ENCODE peak calls at places on chromosomes 16 and 17, in six cellular contexts. X is heart right ventricle, C is body of pancreas, G is esophagus squamous epithelium, Q is right atrium auricular region, D is testis. P is an unnamed sample.

GRCh38 chr16:85374571-85374872 is 238.6 kb upstream of the GSE1 start:
- DNase-seq in C (no peak), G (no peak), Q (no peak), D (no peak), X (no peak), P (no peak)

GRCh38 chr16:29028457-29029167 is 43.8 kb downstream of the LAT start:
- DNase-seq in C (no peak), Q (no peak), X (no peak), G (no peak), D (no peak), P (no peak)

GRCh38 chr17:81429353-81429774 is 34.1 kb downstream of the BAHCC1 start:
- DNase-seq in D (peak; percentile 83), X (peak; percentile 87), C (peak; percentile 94), G (no peak), Q (peak; percentile 83), P (peak; percentile 82)

GRCh38 chr17:61805399-61805798 is 57.9 kb downstream of the BRIP1 start:
- DNase-seq in G (no peak), D (no peak), C (no peak), X (no peak), Q (no peak), P (no peak)

GRCh38 chr17:67386965-67387551 is 10.0 kb downstream of the PITPNC1 start:
- DNase-seq in X (peak; percentile 62), Q (no peak), C (peak; percentile 53), D (peak; percentile 69), G (no peak), P (no peak)

GRCh38 chr16:49567940-49568339 is 194.3 kb downstream of the C16orf78 start:
- DNase-seq in C (no peak), X (no peak), G (no peak), D (peak; percentile 55), Q (no peak), P (no peak)

GRCh38 chr16:84751947-84752346 is 52.1 kb downstream of the USP10 start:
- DNase-seq in Q (peak; percentile 42), G (no peak), C (no peak), D (no peak), X (no peak), P (no peak)

GRCh38 chr17:44971776-44972483 is 3.8 kb upstream of the C1QL1 start:
- DNase-seq in Q (no peak), D (no peak), C (no peak), X (no peak), G (no peak), P (no peak)

GRCh38 chr16:54210437-54211081 is 76.0 kb downstream of the IRX3 start:
- DNase-seq in Q (no peak), X (no peak), D (no peak), G (no peak), C (no peak), P (no peak)

GRCh38 chr17:71412803-71413202 is 708.0 kb upstream of the SOX9 start:
- DNase-seq in D (no peak), G (no peak), X (no peak), Q (no peak), C (no peak), P (no peak)

GRCh38 chr16:58515871-58516767 is 802 bp downstream of the SETD6 start:
- DNase-seq in D (no peak), Q (no peak), C (peak; percentile 85), X (no peak), G (no peak), P (no peak)

GRCh38 chr17:882827-883585 is 96.6 kb downstream of the NXN start:
- DNase-seq in X (peak; percentile 69), G (no peak), D (peak; percentile 60), Q (no peak), C (peak; percentile 89), P (peak; percentile 56)

GRCh38 chr17:7043544-7044268 is at the start of gene SLC16A11:
- DNase-seq in Q (no peak), X (peak; percentile 59), G (no peak), D (peak; percentile 54), C (peak; percentile 50), P (no peak)

GRCh38 chr16:31333686-31334649 is 21.0 kb upstream of the ITGAX start:
- DNase-seq in C (peak; percentile 39), X (no peak), D (peak; percentile 41), Q (no peak), G (no peak), P (no peak)

GRCh38 chr17:79047291-79047920 is 23.4 kb downstream of the C1QTNF1 start:
- DNase-seq in X (no peak), C (no peak), Q (no peak), D (no peak), G (no peak), P (no peak)

GRCh38 chr17:6187836-6188235 is 117.7 kb downstream of the WSCD1 start:
- DNase-seq in G (no peak), Q (no peak), D (no peak), X (no peak), C (no peak), P (no peak)

GRCh38 chr17:37820313-37821024 is 75.6 kb upstream of the HNF1B start:
- DNase-seq in D (no peak), G (no peak), Q (no peak), X (no peak), C (no peak), P (no peak)

GRCh38 chr17:38921756-38922411 is 3.5 kb upstream of the LASP1NB start:
- DNase-seq in C (no peak), Q (peak; percentile 57), G (no peak), D (peak; percentile 13), X (no peak), P (no peak)

GRCh38 chr16:55031481-55031880 is 100.8 kb downstream of the IRX5 start:
- DNase-seq in D (no peak), C (no peak), Q (no peak), X (no peak), G (no peak), P (no peak)

GRCh38 chr17:74417178-74418045 is 14.5 kb upstream of the GPRC5C start:
- DNase-seq in D (no peak), Q (no peak), C (peak; percentile 34), X (no peak), G (no peak), P (no peak)

GRCh38 chr17:17971431-17972125 is 622 bp downstream of the TOM1L2 start:
- DNase-seq in C (peak; percentile 58), G (no peak), X (peak; percentile 60), D (peak; percentile 60), Q (peak; percentile 63), P (no peak)

GRCh38 chr16:518858-519257 is 8.7 kb upstream of the CAPN15 start:
- DNase-seq in Q (no peak), C (no peak), G (no peak), D (no peak), X (no peak), P (no peak)

GRCh38 chr16:85369741-85370528 is 243.2 kb upstream of the GSE1 start:
- DNase-seq in Q (no peak), X (peak; percentile 56), D (peak; percentile 79), C (peak; percentile 74), G (no peak), P (peak; percentile 70)

GRCh38 chr16:81446318-81447275 is 2.0 kb downstream of the CMIP start:
- DNase-seq in C (peak; percentile 76), G (no peak), X (no peak), Q (no peak), D (no peak), P (no peak)

GRCh38 chr17:40551091-40551873 is 14.0 kb downstream of the CCR7 start:
- DNase-seq in X (peak; percentile 70), D (peak; percentile 90), Q (peak; percentile 90), G (no peak), C (peak; percentile 45), P (peak; percentile 70)

GRCh38 chr17:16971458-16972338 is at the start of gene TNFRSF13B:
- DNase-seq in X (no peak), G (no peak), Q (no peak), C (no peak), D (no peak), P (no peak)

GRCh38 chr17:10628756-10629155 is 28.4 kb downstream of the MYH3 start:
- DNase-seq in G (no peak), Q (no peak), D (peak; percentile 58), C (no peak), X (no peak), P (no peak)

GRCh38 chr17:39485555-39485954 is 24.3 kb downstream of the CDK12 start:
- DNase-seq in Q (no peak), D (no peak), X (no peak), G (no peak), C (no peak), P (no peak)

GRCh38 chr16:17497648-17498047 is 26.9 kb upstream of the XYLT1 start:
- DNase-seq in Q (no peak), X (no peak), C (no peak), G (no peak), D (no peak), P (no peak)

GRCh38 chr16:635573-636205 is 416 bp downstream of the METTL26 start:
- DNase-seq in G (no peak), Q (no peak), X (peak; percentile 23), D (no peak), C (no peak), P (no peak)

GRCh38 chr17:67165201-67165600 is 79.8 kb downstream of the HELZ start:
- DNase-seq in D (no peak), X (peak; percentile 23), G (no peak), C (no peak), Q (no peak), P (peak; percentile 31)

DNA sequence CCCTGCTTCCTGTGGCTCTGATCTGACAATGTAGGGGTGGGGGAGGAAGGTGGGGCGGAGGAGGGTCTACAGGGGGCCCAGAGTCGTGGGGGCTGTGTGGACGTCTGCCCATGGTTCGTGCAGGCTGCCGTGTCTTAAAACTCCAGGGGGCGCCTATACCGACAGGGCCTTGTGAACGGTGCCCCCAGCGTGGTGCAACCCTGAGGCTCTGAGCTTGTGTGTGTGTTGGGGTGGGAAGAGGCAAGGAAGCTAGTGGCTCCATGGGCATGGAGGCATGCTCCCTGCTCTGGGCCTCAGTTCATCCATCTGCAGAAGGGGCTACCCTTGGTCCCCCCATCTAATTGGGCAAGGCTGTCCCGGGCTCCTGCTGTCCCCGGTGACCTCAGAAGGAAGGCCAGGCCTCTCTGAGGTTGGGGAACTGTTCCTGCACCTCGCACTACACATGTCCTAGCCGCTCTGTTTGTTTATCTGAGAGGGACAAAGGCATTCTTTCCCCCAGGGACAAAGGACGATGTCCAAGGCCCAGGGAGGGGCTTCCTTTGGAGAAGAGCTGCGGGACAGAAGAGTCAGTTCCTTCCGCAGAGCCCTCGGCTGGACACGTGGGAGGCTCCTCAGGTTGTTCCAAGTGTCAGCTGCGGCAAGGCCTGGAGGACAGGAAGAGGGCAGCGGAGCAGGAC is 13.5 kb downstream of the CA4 start:
- DNase-seq in X (no peak), C (no peak), G (no peak), Q (no peak), D (no peak), P (no peak)
- H3K4me1 ChIP-seq in X (peaks cover 64% of the 10 kb centered on the region), C (peaks cover 45% of the 10 kb centered on the region), G (peaks cover 14% of the 10 kb centered on the region), Q (peaks cover 29% of the 10 kb centered on the region), D (no peaks in the 10 kb centered on the region), P (no peaks in the 10 kb centered on the region)

GRCh38 chr16:22814330-22815105 is 556 bp downstream of the HS3ST2 start:
- DNase-seq in Q (no peak), X (peak; percentile 12), D (peak; percentile 20), G (no peak), C (no peak), P (no peak)
- TF ChIP-seq CTCF in Q (no peak), X (no peak), D (no peak), G (no peak), C (no peak), P (no peak)

GRCh38 chr16:87956771-87957279 is 5.6 kb downstream of the BANP start:
- DNase-seq in D (no peak), G (no peak), Q (no peak), X (no peak), C (no peak), P (no peak)
- H3K4me1 ChIP-seq in D (peaks cover 18% of the 10 kb centered on the region), G (peaks cover 70% of the 10 kb centered on the region), Q (peaks cover 59% of the 10 kb centered on the region), X (peaks cover 57% of the 10 kb centered on the region), C (peaks cover 32% of the 10 kb centered on the region), P (peaks cover 21% of the 10 kb centered on the region)

GRCh38 chr17:9529033-9529748 is 46.4 kb downstream of the STX8 start:
- DNase-seq in X (no peak), C (no peak), D (no peak), Q (no peak), G (no peak), P (no peak)
- TF ChIP-seq CTCF in X (no peak), C (no peak), D (no peak), Q (peak; percentile 48), G (peak; percentile 22), P (peak; percentile 20)